ENCODE peak calls at places on chromosome 3, in seven cellular contexts. D, E, X, I, G, W and P are unnamed samples.

GRCh38 chr3:112128843-112129727 is 4.0 kb downstream of the GCSAM start:
- DNase-seq in D (peak), E (no peak), X (no peak), I (no peak), G (no peak), W (no peak), P (peak)

GRCh38 chr3:70358978-70359580 is 46.6 kb upstream of the MDFIC2 start:
- DNase-seq in D (peak), E (no peak), X (no peak), I (no peak), G (no peak), W (no peak), P (peak)

GRCh38 chr3:46656778-46657556 is 36.5 kb downstream of the ALS2CL start:
- DNase-seq in D (no peak), E (no peak), X (no peak), I (no peak), G (no peak), W (no peak), P (no peak)

GRCh38 chr3:145696011-145696410 is 465.0 kb downstream of the PLOD2 start:
- DNase-seq in D (peak), E (no peak), X (no peak), I (no peak), G (no peak), W (no peak), P (no peak)

GRCh38 chr3:85912981-85913380 is 954.2 kb downstream of the CADM2 start:
- DNase-seq in D (peak), E (no peak), X (no peak), I (no peak), G (no peak), W (no peak), P (peak)

GRCh38 chr3:49171119-49171774 is at the start of gene KLHDC8B:
- DNase-seq in D (peak), E (no peak), X (peak), I (peak), G (peak), W (peak), P (peak)

GRCh38 chr3:43338295-43338694 is 52.0 kb downstream of the SNRK start:
- DNase-seq in D (peak), E (no peak), X (no peak), I (no peak), G (no peak), W (no peak), P (peak)

GRCh38 chr3:84223512-84223911 is 735.3 kb upstream of the CADM2 start:
- DNase-seq in D (no peak), E (no peak), X (no peak), I (no peak), G (no peak), W (no peak), P (peak)

GRCh38 chr3:109081746-109082510 is 36.0 kb downstream of the MORC1 start:
- DNase-seq in D (peak), E (no peak), X (no peak), I (peak), G (peak), W (no peak), P (peak)

GRCh38 chr3:190345027-190345821 is 23.0 kb upstream of the CLDN1 start:
- DNase-seq in D (peak), E (no peak), X (no peak), I (no peak), G (peak), W (no peak), P (peak)

GRCh38 chr3:143536817-143537535 is 311.3 kb downstream of the SLC9A9 start:
- DNase-seq in D (peak), E (no peak), X (no peak), I (no peak), G (peak), W (no peak), P (peak)

GRCh38 chr3:135965506-135966348 is at the start of gene PPP2R3A:
- DNase-seq in D (peak), E (no peak), X (peak), I (peak), G (peak), W (peak), P (peak)

GRCh38 chr3:177792363-177793030 is 595.2 kb upstream of the TBL1XR1 start:
- DNase-seq in D (peak), E (no peak), X (no peak), I (no peak), G (no peak), W (no peak), P (no peak)

GRCh38 chr3:188323067-188323842 is 169.3 kb downstream of the LPP start:
- DNase-seq in D (no peak), E (no peak), X (no peak), I (no peak), G (no peak), W (no peak), P (no peak)

GRCh38 chr3:125350597-125350996 is 24.5 kb downstream of the ZNF148 start:
- DNase-seq in D (no peak), E (no peak), X (no peak), I (no peak), G (no peak), W (no peak), P (no peak)

GRCh38 chr3:195226900-195227447 is 44.0 kb downstream of the XXYLT1 start:
- DNase-seq in D (no peak), E (no peak), X (no peak), I (no peak), G (no peak), W (no peak), P (no peak)

GRCh38 chr3:123723527-123724168 is 138.8 kb upstream of the HACD2 start:
- DNase-seq in D (peak), E (no peak), X (peak), I (peak), G (peak), W (no peak), P (peak)

GRCh38 chr3:72993391-72993790 is 3.2 kb upstream of the PPP4R2 start:
- DNase-seq in D (no peak), E (no peak), X (no peak), I (no peak), G (no peak), W (no peak), P (no peak)

GRCh38 chr3:72769758-72770540 is 78.3 kb downstream of the SHQ1 start:
- DNase-seq in D (no peak), E (no peak), X (no peak), I (no peak), G (no peak), W (no peak), P (no peak)

GRCh38 chr3:184769771-184770170 is 42.2 kb upstream of the VPS8 start:
- DNase-seq in D (no peak), E (no peak), X (no peak), I (no peak), G (no peak), W (no peak), P (no peak)

GRCh38 chr3:125042725-125043406 is 12.9 kb downstream of the HEG1 start:
- DNase-seq in D (peak), E (no peak), X (no peak), I (no peak), G (no peak), W (no peak), P (no peak)

GRCh38 chr3:46759239-46760152 is 41.8 kb upstream of the PRSS50 start:
- DNase-seq in D (no peak), E (no peak), X (no peak), I (no peak), G (no peak), W (no peak), P (no peak)

GRCh38 chr3:31450345-31450744 is 82.4 kb upstream of the STT3B start:
- DNase-seq in D (no peak), E (no peak), X (no peak), I (no peak), G (no peak), W (no peak), P (no peak)

GRCh38 chr3:31449318-31449717 is 83.4 kb upstream of the STT3B start:
- DNase-seq in D (no peak), E (no peak), X (no peak), I (no peak), G (no peak), W (no peak), P (no peak)

GRCh38 chr3:31446411-31446810 is 86.3 kb upstream of the STT3B start:
- DNase-seq in D (no peak), E (no peak), X (no peak), I (no peak), G (no peak), W (no peak), P (no peak)

GRCh38 chr3:31448882-31449243 is 83.9 kb upstream of the STT3B start:
- DNase-seq in D (no peak), E (no peak), X (no peak), I (no peak), G (no peak), W (no peak), P (no peak)

GRCh38 chr3:31448035-31448881 is 84.5 kb upstream of the STT3B start:
- DNase-seq in D (no peak), E (no peak), X (no peak), I (no peak), G (no peak), W (no peak), P (peak)
- TF ChIP-seq CTCF in D (peak), E (peak), X (no peak), I (peak), G (peak), W (no peak), P (peak)

DNA sequence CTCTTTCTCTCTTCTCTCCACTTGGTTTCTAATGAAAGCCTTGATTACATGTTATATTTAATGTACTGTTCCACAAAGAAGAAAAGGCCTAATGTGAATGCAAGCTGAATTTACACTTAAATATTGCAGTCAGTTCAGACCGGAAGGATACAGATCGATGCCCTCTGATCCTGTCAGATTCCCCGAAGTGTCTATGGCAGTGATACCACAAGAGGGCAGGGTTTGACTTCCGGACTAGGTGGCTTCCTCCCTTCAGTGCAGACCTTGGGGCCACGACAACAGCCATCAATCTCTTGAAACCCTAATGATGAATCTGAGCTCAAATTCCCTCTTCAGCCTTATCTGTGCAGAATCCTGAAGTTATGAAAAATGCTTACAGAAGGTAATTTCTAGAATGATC is 29.5 kb downstream of the AGTR1 start:
- DNase-seq in D (no peak), E (no peak), X (no peak), I (no peak), G (no peak), W (no peak), P (peak)
- TF ChIP-seq CTCF in D (peak), E (no peak), X (no peak), I (peak), G (no peak), W (peak), P (peak)

GRCh38 chr3:4600526-4600925 is 107.4 kb downstream of the ITPR1 start:
- DNase-seq in D (no peak), E (no peak), X (no peak), I (no peak), G (no peak), W (no peak), P (no peak)

GRCh38 chr3:4593014-4593413 is 99.9 kb downstream of the ITPR1 start:
- DNase-seq in D (no peak), E (no peak), X (no peak), I (no peak), G (no peak), W (no peak), P (no peak)

GRCh38 chr3:4596596-4596995 is 103.4 kb downstream of the ITPR1 start:
- DNase-seq in D (no peak), E (no peak), X (no peak), I (no peak), G (no peak), W (no peak), P (no peak)

GRCh38 chr3:4595709-4596108 is 102.6 kb downstream of the ITPR1 start:
- DNase-seq in D (no peak), E (no peak), X (no peak), I (no peak), G (no peak), W (no peak), P (no peak)

GRCh38 chr3:4597204-4597985 is 104.2 kb downstream of the ITPR1 start:
- DNase-seq in D (no peak), E (no peak), X (no peak), I (no peak), G (no peak), W (no peak), P (no peak)
- TF ChIP-seq CTCF in D (no peak), E (no peak), X (no peak), I (no peak), G (no peak), W (no peak), P (no peak)

DNA sequence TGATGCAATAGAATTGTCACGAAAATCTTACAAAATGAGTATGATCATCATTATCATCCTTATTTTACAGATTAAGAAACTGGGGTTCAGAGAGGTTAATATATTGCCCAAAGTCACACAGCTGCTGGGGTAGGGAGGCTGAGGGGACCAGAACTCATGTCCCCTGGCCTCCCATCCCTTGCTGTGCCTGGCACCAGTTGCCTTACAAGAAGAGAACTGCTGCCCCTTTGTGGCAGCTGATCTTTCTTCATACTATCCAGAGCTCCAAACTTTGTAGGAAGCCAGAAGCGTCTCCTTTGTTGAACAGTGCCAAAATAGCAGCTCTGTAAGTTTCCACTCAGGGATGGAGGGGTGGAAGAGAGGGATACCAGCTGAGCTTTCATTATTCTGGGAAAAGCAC is 236.8 kb upstream of the TBC1D5 start:
- DNase-seq in D (no peak), E (no peak), X (no peak), I (no peak), G (no peak), W (no peak), P (peak)
- TF ChIP-seq CTCF in D (no peak), E (no peak), X (no peak), I (no peak), G (no peak), W (no peak), P (no peak)

GRCh38 chr3:62370112-62371031 is 3.0 kb downstream of the FEZF2 start:
- DNase-seq in D (no peak), E (no peak), X (no peak), I (no peak), G (no peak), W (no peak), P (no peak)

GRCh38 chr3:62367735-62368704 is 5.3 kb downstream of the FEZF2 start:
- DNase-seq in D (no peak), E (no peak), X (no peak), I (no peak), G (no peak), W (no peak), P (no peak)

GRCh38 chr3:62371032-62371734 is 2.2 kb downstream of the FEZF2 start:
- DNase-seq in D (no peak), E (no peak), X (no peak), I (no peak), G (no peak), W (no peak), P (no peak)

GRCh38 chr3:62369476-62369743 is 3.9 kb downstream of the FEZF2 start:
- DNase-seq in D (no peak), E (no peak), X (no peak), I (no peak), G (no peak), W (no peak), P (no peak)

GRCh38 chr3:62368705-62369475 is 4.5 kb downstream of the FEZF2 start:
- DNase-seq in D (no peak), E (no peak), X (no peak), I (no peak), G (no peak), W (no peak), P (no peak)
- TF ChIP-seq CTCF in D (no peak), E (no peak), X (no peak), I (peak), G (no peak), W (no peak), P (no peak)

GRCh38 chr3:171018151-171018935 is 8.2 kb downstream of the SLC2A2 start:
- DNase-seq in D (peak), E (no peak), X (no peak), I (no peak), G (no peak), W (no peak), P (no peak)
- TF ChIP-seq CTCF in D (no peak), E (no peak), X (no peak), I (peak), G (no peak), W (peak), P (no peak)

GRCh38 chr3:98333989-98334606 is 19.6 kb upstream of the OR5K4 start:
- DNase-seq in D (no peak), E (no peak), X (no peak), I (no peak), G (no peak), W (no peak), P (no peak)
- TF ChIP-seq CTCF in D (no peak), E (no peak), X (no peak), I (no peak), G (no peak), W (no peak), P (no peak)

GRCh38 chr3:12601072-12601471 is 44.2 kb downstream of the MKRN2 start:
- DNase-seq in D (no peak), E (no peak), X (no peak), I (no peak), G (no peak), W (no peak), P (no peak)
- TF ChIP-seq CTCF in D (peak), E (no peak), X (no peak), I (no peak), G (no peak), W (no peak), P (no peak)